ENCODE peak calls at places on chromosomes 7 and 10, in five cellular contexts. One of them, this sample, is unnamed.

GRCh38 chr7:151736403-151736909 is 140.5 kb downstream of the PRKAG2 start:
- DNase-seq in MM.1S: no peak
- DNase-seq in endodermal cell: no peak
- DNase-seq in heart right ventricle: peak
- DNase-seq in brain microvascular endothelial cell: peak
- DNase-seq in this sample: peak

GRCh38 chr7:119908948-119909347 is 364.0 kb upstream of the KCND2 start:
- DNase-seq in heart right ventricle: no peak
- DNase-seq in brain microvascular endothelial cell: no peak
- DNase-seq in endodermal cell: no peak
- DNase-seq in MM.1S: no peak
- DNase-seq in this sample: no peak

GRCh38 chr10:81848514-81848913 is 26.5 kb upstream of the NRG3 start:
- DNase-seq in heart right ventricle: no peak
- DNase-seq in endodermal cell: no peak
- DNase-seq in brain microvascular endothelial cell: no peak
- DNase-seq in MM.1S: peak
- DNase-seq in this sample: no peak

GRCh38 chr10:80156216-80156615 is 23.7 kb downstream of the PLAC9 start:
- DNase-seq in heart right ventricle: no peak
- DNase-seq in endodermal cell: no peak
- DNase-seq in MM.1S: no peak
- DNase-seq in brain microvascular endothelial cell: no peak
- DNase-seq in this sample: no peak

GRCh38 chr10:85642421-85643170 is 724.0 kb downstream of the GRID1 start:
- DNase-seq in endodermal cell: peak
- DNase-seq in heart right ventricle: no peak
- DNase-seq in brain microvascular endothelial cell: peak
- DNase-seq in MM.1S: no peak
- DNase-seq in this sample: peak

GRCh38 chr10:68594405-68594804 is 34.3 kb downstream of the TET1 start:
- DNase-seq in endodermal cell: no peak
- DNase-seq in MM.1S: no peak
- DNase-seq in heart right ventricle: no peak
- DNase-seq in brain microvascular endothelial cell: peak
- DNase-seq in this sample: peak

GRCh38 chr10:29820890-29821398 is 186.2 kb upstream of the SVIL start:
- DNase-seq in brain microvascular endothelial cell: no peak
- DNase-seq in endodermal cell: no peak
- DNase-seq in MM.1S: no peak
- DNase-seq in heart right ventricle: peak
- DNase-seq in this sample: no peak

GRCh38 chr7:22331704-22332103 is 25.2 kb downstream of the RAPGEF5 start:
- DNase-seq in MM.1S: no peak
- DNase-seq in endodermal cell: no peak
- DNase-seq in brain microvascular endothelial cell: no peak
- DNase-seq in heart right ventricle: no peak
- DNase-seq in this sample: peak

GRCh38 chr10:123945506-123945905 is 53.9 kb upstream of the CPXM2 start:
- DNase-seq in heart right ventricle: no peak
- DNase-seq in MM.1S: no peak
- DNase-seq in brain microvascular endothelial cell: peak
- DNase-seq in endodermal cell: no peak
- DNase-seq in this sample: peak

GRCh38 chr7:2929321-2930201 is 85.5 kb upstream of the GNA12 start:
- DNase-seq in MM.1S: no peak
- DNase-seq in endodermal cell: peak
- DNase-seq in brain microvascular endothelial cell: no peak
- DNase-seq in heart right ventricle: no peak
- DNase-seq in this sample: no peak

GRCh38 chr10:50600286-50600685 is 23.5 kb downstream of the SGMS1 start:
- DNase-seq in heart right ventricle: no peak
- DNase-seq in endodermal cell: no peak
- DNase-seq in MM.1S: no peak
- DNase-seq in brain microvascular endothelial cell: no peak
- DNase-seq in this sample: no peak

GRCh38 chr7:154598405-154598804 is 404.5 kb downstream of the PAXIP1 start:
- DNase-seq in endodermal cell: no peak
- DNase-seq in MM.1S: no peak
- DNase-seq in heart right ventricle: no peak
- DNase-seq in brain microvascular endothelial cell: no peak
- DNase-seq in this sample: no peak

GRCh38 chr7:43591551-43592180 is 8.8 kb downstream of the STK17A start:
- DNase-seq in MM.1S: no peak
- DNase-seq in brain microvascular endothelial cell: no peak
- DNase-seq in endodermal cell: no peak
- DNase-seq in heart right ventricle: no peak
- DNase-seq in this sample: peak

GRCh38 chr10:79981673-79982485 is 33.0 kb upstream of the SFTPD start:
- DNase-seq in heart right ventricle: peak
- DNase-seq in MM.1S: peak
- DNase-seq in brain microvascular endothelial cell: no peak
- DNase-seq in endodermal cell: peak
- DNase-seq in this sample: peak

GRCh38 chr7:93575555-93576397 is 1.3 kb upstream of the CALCR start:
- DNase-seq in brain microvascular endothelial cell: no peak
- DNase-seq in heart right ventricle: no peak
- DNase-seq in endodermal cell: peak
- DNase-seq in MM.1S: no peak
- DNase-seq in this sample: no peak
- H3K4me3 ChIP-seq in brain microvascular endothelial cell: peak
- H3K4me3 ChIP-seq in heart right ventricle: no peak
- H3K4me3 ChIP-seq in endodermal cell: peak
- H3K4me3 ChIP-seq in MM.1S: no peak
- H3K4me3 ChIP-seq in this sample: no peak

GRCh38 chr7:153432056-153432455 is 620.1 kb upstream of the DPP6 start:
- DNase-seq in brain microvascular endothelial cell: no peak
- DNase-seq in endodermal cell: peak
- DNase-seq in heart right ventricle: no peak
- DNase-seq in MM.1S: no peak
- DNase-seq in this sample: no peak
- H3K4me3 ChIP-seq in brain microvascular endothelial cell: no peak
- H3K4me3 ChIP-seq in endodermal cell: peak
- H3K4me3 ChIP-seq in heart right ventricle: no peak
- H3K4me3 ChIP-seq in MM.1S: no peak
- H3K4me3 ChIP-seq in this sample: no peak

DNA sequence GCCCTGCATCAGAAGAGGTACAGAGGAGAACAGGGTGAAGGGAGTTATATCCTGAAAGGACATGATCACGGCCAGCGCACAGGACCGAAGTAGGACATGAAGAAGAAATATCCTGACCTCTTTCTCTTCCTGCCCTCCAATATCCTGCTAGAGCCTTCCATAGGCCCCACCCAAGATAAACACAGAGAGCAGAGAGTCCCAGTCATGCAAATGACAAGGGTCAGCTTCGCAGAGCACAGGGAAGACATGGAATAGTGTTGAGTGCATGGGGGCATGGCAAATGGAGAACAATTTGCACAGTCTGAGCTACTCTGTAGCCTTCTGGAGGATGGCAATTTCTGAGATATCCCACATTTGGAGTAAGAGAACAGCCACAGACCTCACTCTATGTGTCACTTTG is 371.4 kb downstream of the GRM8 start:
- DNase-seq in brain microvascular endothelial cell: no peak
- DNase-seq in heart right ventricle: no peak
- DNase-seq in endodermal cell: no peak
- DNase-seq in MM.1S: no peak
- DNase-seq in this sample: no peak
- H3K4me3 ChIP-seq in brain microvascular endothelial cell: no peak
- H3K4me3 ChIP-seq in heart right ventricle: no peak
- H3K4me3 ChIP-seq in endodermal cell: no peak
- H3K4me3 ChIP-seq in MM.1S: no peak
- H3K4me3 ChIP-seq in this sample: no peak

DNA sequence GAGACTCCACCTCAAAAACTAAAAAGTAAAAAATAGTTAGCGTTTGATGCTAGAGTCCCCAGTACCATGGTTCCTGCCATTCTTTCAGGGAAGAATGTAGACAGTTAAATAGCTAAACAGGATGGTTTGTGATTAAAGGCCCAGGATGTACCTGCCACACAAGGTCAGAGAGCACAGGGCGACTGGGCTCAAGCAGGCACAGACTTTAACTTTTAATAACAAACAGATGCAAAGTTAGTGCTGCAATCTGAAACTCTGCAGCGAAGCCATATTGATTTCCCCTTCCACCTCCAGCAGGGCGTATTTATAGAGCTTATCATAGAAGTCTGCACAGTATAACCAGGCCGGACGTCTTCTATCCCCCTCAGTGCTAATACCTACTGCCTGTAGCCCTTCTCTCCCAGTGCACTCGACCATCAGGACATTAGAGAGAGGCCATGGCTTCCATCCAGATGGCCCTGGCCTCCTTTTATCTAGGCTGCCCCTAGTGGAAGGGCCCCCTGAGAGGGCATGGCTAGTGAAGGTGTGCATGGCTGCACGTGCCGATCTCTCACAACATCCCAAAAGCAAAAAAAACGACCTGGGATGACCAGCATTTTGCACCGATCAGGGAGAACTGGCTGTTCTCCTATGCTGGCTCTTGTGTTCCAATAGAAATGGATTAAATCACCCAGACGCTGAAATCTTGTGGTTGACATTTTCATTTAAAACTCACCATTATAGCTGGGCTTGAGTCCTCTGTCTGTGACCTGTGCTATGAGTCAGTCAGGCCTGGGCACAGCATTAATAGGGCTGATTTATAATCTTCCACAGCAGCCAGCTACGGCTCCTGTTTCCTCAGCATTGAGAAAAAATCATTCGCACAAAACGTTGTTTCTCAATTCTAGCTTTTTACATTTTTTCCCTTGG is 7.6 kb upstream of the BAG3 start:
- DNase-seq in endodermal cell: no peak
- DNase-seq in heart right ventricle: no peak
- DNase-seq in MM.1S: no peak
- DNase-seq in brain microvascular endothelial cell: no peak
- DNase-seq in this sample: no peak
- H3K4me3 ChIP-seq in endodermal cell: no peak
- H3K4me3 ChIP-seq in heart right ventricle: no peak
- H3K4me3 ChIP-seq in MM.1S: no peak
- H3K4me3 ChIP-seq in brain microvascular endothelial cell: no peak
- H3K4me3 ChIP-seq in this sample: no peak

GRCh38 chr10:132382231-132382922 is 14.6 kb upstream of the PWWP2B start:
- DNase-seq in heart right ventricle: no peak
- DNase-seq in MM.1S: no peak
- DNase-seq in endodermal cell: no peak
- DNase-seq in brain microvascular endothelial cell: no peak
- DNase-seq in this sample: peak
- H3K4me3 ChIP-seq in heart right ventricle: no peak
- H3K4me3 ChIP-seq in MM.1S: no peak
- H3K4me3 ChIP-seq in endodermal cell: no peak
- H3K4me3 ChIP-seq in brain microvascular endothelial cell: no peak
- H3K4me3 ChIP-seq in this sample: no peak

This sample was measured in fibroblast of pulmonary artery.